ENCODE peak calls at places on chromosome 13, in seven cellular contexts. C is dermis microvascular lymphatic vessel endothelial cell; X is psoas muscle; N is stimulated activated CD8-positive, alpha-beta memory T cell treated with anti-CD3 and anti-CD28 coated beads, Interleukin-4, amount 100 ng/mL, for 4 hours; G is NCI-H69; E is stimulated activated CD4-positive, alpha-beta T cell treated with anti-CD3 and anti-CD28 coated beads, Interleukin-1b, Interleukin-23, amount 100 ng/mL, for 1 hour; J is activated T-cell treated with anti-CD3 and anti-CD28 coated beads, Interleukin-2, amount 50 U/mL, for 1 hour. Y is an unnamed sample.

GRCh38 chr13:57630661-57631606 is 610 bp upstream of the PCDH17 start:
- DNase-seq in N (no peak), C (no peak), E (no peak), X (no peak), J (peak; percentile 15), G (peak; percentile 70), Y (no peak)

GRCh38 chr13:52862358-52863206 is 14.1 kb upstream of the PCDH8 start:
- DNase-seq in N (no peak), J (no peak), E (no peak), C (no peak), G (peak; percentile 58), X (no peak), Y (peak; percentile 23)

GRCh38 chr13:30622551-30622950 is 4.8 kb downstream of the USPL1 start:
- DNase-seq in X (no peak), C (no peak), J (no peak), G (no peak), E (no peak), N (no peak), Y (no peak)

GRCh38 chr13:80249906-80250513 is 90.9 kb downstream of the SPRY2 start:
- DNase-seq in G (no peak), N (no peak), X (no peak), C (no peak), J (no peak), E (no peak), Y (no peak)

GRCh38 chr13:72565893-72566292 is 161.5 kb downstream of the MZT1 start:
- DNase-seq in X (no peak), N (no peak), C (no peak), E (no peak), G (peak; percentile 45), J (no peak), Y (peak; percentile 4)

GRCh38 chr13:59970847-59971246 is 192.9 kb downstream of the DIAPH3 start:
- DNase-seq in G (no peak), X (no peak), E (no peak), N (no peak), J (no peak), C (no peak), Y (no peak)

GRCh38 chr13:42412812-42413795 is 141.2 kb downstream of the AKAP11 start:
- DNase-seq in N (no peak), E (no peak), X (no peak), J (no peak), C (no peak), G (no peak), Y (no peak)

GRCh38 chr13:20441879-20442278 is 83.8 kb downstream of the CRYL1 start:
- DNase-seq in G (no peak), C (no peak), X (no peak), J (no peak), E (no peak), N (no peak), Y (no peak)

GRCh38 chr13:49560270-49561063 is 24.9 kb downstream of the RCBTB1 start:
- DNase-seq in J (no peak), G (peak; percentile 32), E (no peak), N (no peak), C (no peak), X (no peak), Y (peak; percentile 29)

GRCh38 chr13:74217816-74218215 is 83.6 kb upstream of the KLF12 start:
- DNase-seq in C (no peak), E (no peak), X (no peak), N (no peak), J (no peak), G (no peak), Y (no peak)

GRCh38 chr13:65401315-65401714 is 1828.8 kb downstream of the PCDH9 start:
- DNase-seq in G (peak; percentile 18), C (no peak), J (no peak), E (no peak), X (no peak), N (no peak), Y (no peak)

GRCh38 chr13:88068975-88069374 is 397.8 kb downstream of the SLITRK5 start:
- DNase-seq in G (peak; percentile 66), X (no peak), E (no peak), C (no peak), N (no peak), J (no peak), Y (no peak)

GRCh38 chr13:110262494-110262893 is 44.5 kb downstream of the COL4A1 start:
- DNase-seq in C (peak; percentile 69), E (no peak), J (no peak), N (no peak), X (no peak), G (no peak), Y (no peak)

GRCh38 chr13:66218583-66218982 is 1011.6 kb downstream of the PCDH9 start:
- DNase-seq in G (peak; percentile 35), J (no peak), N (no peak), E (no peak), C (no peak), X (no peak), Y (no peak)

GRCh38 chr13:59747529-59747928 is 416.2 kb downstream of the DIAPH3 start:
- DNase-seq in N (no peak), X (no peak), E (no peak), C (no peak), J (no peak), G (peak; percentile 18), Y (no peak)

GRCh38 chr13:98998831-98999634 is 21.2 kb upstream of the DOCK9 start:
- DNase-seq in X (no peak), G (peak; percentile 25), J (peak; percentile 43), E (no peak), N (no peak), C (no peak), Y (no peak)

GRCh38 chr13:93183302-93183701 is 43.3 kb upstream of the GPC6 start:
- DNase-seq in G (peak; percentile 55), X (no peak), N (no peak), E (no peak), C (no peak), J (no peak), Y (no peak)

GRCh38 chr13:50616101-50616500 is 227.4 kb downstream of the DLEU7 start:
- DNase-seq in J (no peak), N (no peak), C (no peak), X (no peak), E (no peak), G (no peak), Y (no peak)

GRCh38 chr13:44280461-44280860 is 93.2 kb upstream of the SERP2 start:
- DNase-seq in G (no peak), E (no peak), J (no peak), C (no peak), X (no peak), N (no peak), Y (no peak)

Y was measured in A549.